ENCODE peak calls at places on chromosomes 4 and X, in seven cellular contexts. G is BJ; U is A549; F is fibroblast of mammary gland; A is posterior cingulate gyrus; J is smooth muscle cell of the brain vasculature; T is naive thymus-derived CD8-positive, alpha-beta T cell. C is an unnamed sample.

GRCh38 chrX:68686684-68687045 is 39.2 kb downstream of the STARD8 start:
- DNase-seq in G (no peak), U (peak), F (peak), A (no peak), J (no peak), T (no peak), C (peak)

GRCh38 chrX:64842492-64842891 is 133.8 kb downstream of the ZC4H2 start:
- DNase-seq in G (no peak), U (no peak), F (no peak), A (no peak), J (no peak), T (no peak), C (no peak)

GRCh38 chrX:132692526-132692925 is 203.7 kb upstream of the MBNL3 start:
- DNase-seq in G (no peak), U (no peak), F (no peak), A (no peak), J (no peak), T (no peak), C (no peak)

GRCh38 chr4:39106011-39106410 is 44.0 kb downstream of the KLHL5 start:
- DNase-seq in G (no peak), U (no peak), F (no peak), A (no peak), J (no peak), T (no peak), C (no peak)

GRCh38 chr4:74794341-74794801 is at the start of gene BTC:
- DNase-seq in G (no peak), U (peak), F (peak), A (peak), J (no peak), T (no peak), C (peak)

GRCh38 chrX:71671043-71671829 is 3.9 kb downstream of the LOC101059915 start:
- DNase-seq in G (no peak), U (no peak), F (no peak), A (no peak), J (no peak), T (no peak), C (no peak)

GRCh38 chrX:38891641-38892413 is 90.6 kb downstream of the MID1IP1 start:
- DNase-seq in G (no peak), U (no peak), F (peak), A (no peak), J (no peak), T (no peak), C (no peak)

GRCh38 chr4:153955306-153955705 is 166.4 kb upstream of the SFRP2 start:
- DNase-seq in G (no peak), U (no peak), F (peak), A (no peak), J (no peak), T (no peak), C (no peak)

GRCh38 chr4:43242611-43243010 is 350.1 kb downstream of the GRXCR1 start:
- DNase-seq in G (no peak), U (no peak), F (peak), A (no peak), J (no peak), T (no peak), C (no peak)

GRCh38 chr4:148026022-148026421 is 294.1 kb downstream of the ARHGAP10 start:
- DNase-seq in G (peak), U (no peak), F (peak), A (no peak), J (peak), T (no peak), C (no peak)

GRCh38 chrX:100864967-100865366 is 9.2 kb downstream of the NOX1 start:
- DNase-seq in G (no peak), U (no peak), F (peak), A (no peak), J (peak), T (no peak), C (no peak)

GRCh38 chr4:8103421-8103820 is 55.2 kb downstream of the ABLIM2 start:
- DNase-seq in G (no peak), U (no peak), F (no peak), A (peak), J (no peak), T (no peak), C (no peak)

GRCh38 chr4:12399781-12400180 is 971.1 kb upstream of the HS3ST1 start:
- DNase-seq in G (no peak), U (no peak), F (peak), A (no peak), J (no peak), T (no peak), C (no peak)

GRCh38 chr4:148831945-148832344 is 389.7 kb upstream of the NR3C2 start:
- DNase-seq in G (peak), U (no peak), F (peak), A (no peak), J (no peak), T (no peak), C (peak)

GRCh38 chrX:78330540-78330939 is 3.1 kb upstream of the CYSLTR1 start:
- DNase-seq in G (no peak), U (no peak), F (no peak), A (no peak), J (no peak), T (no peak), C (no peak)

GRCh38 chr4:127844605-127845116 is 36.0 kb upstream of the PLK4 start:
- DNase-seq in G (no peak), U (no peak), F (peak), A (no peak), J (no peak), T (no peak), C (no peak)

GRCh38 chr4:173025131-173025530 is 143.5 kb upstream of the GALNT7 start:
- DNase-seq in G (no peak), U (peak), F (peak), A (no peak), J (no peak), T (no peak), C (peak)